ENCODE peak calls at places on chromosome 19, in five cellular contexts. One of them, this sample, is unnamed.

GRCh38 chr19:38049105-38049649 is 142.2 kb downstream of the SIPA1L3 start:
- DNase-seq in stimulated activated CD4-positive, alpha-beta T cell treated with anti-CD3 and anti-CD28 coated beads, TNF-alpha, amount 100 ng/mL, for 4 hours: peak
- DNase-seq in activated naive CD4-positive, alpha-beta T cell treated with anti-CD3 and anti-CD28 coated beads, Interleukin-2, amount 50 U/mL, for 72 hours: peak
- DNase-seq in cardiac fibroblast: peak
- DNase-seq in GOT3: no peak
- DNase-seq in this sample: no peak

GRCh38 chr19:16259385-16260159 is 61.9 kb downstream of the AP1M1 start:
- DNase-seq in stimulated activated CD4-positive, alpha-beta T cell treated with anti-CD3 and anti-CD28 coated beads, TNF-alpha, amount 100 ng/mL, for 4 hours: no peak
- DNase-seq in GOT3: no peak
- DNase-seq in cardiac fibroblast: no peak
- DNase-seq in activated naive CD4-positive, alpha-beta T cell treated with anti-CD3 and anti-CD28 coated beads, Interleukin-2, amount 50 U/mL, for 72 hours: no peak
- DNase-seq in this sample: no peak

GRCh38 chr19:14081797-14082674 is 3.5 kb downstream of the C19orf67 start:
- DNase-seq in stimulated activated CD4-positive, alpha-beta T cell treated with anti-CD3 and anti-CD28 coated beads, TNF-alpha, amount 100 ng/mL, for 4 hours: peak
- DNase-seq in GOT3: no peak
- DNase-seq in cardiac fibroblast: no peak
- DNase-seq in activated naive CD4-positive, alpha-beta T cell treated with anti-CD3 and anti-CD28 coated beads, Interleukin-2, amount 50 U/mL, for 72 hours: peak
- DNase-seq in this sample: peak

GRCh38 chr19:10611907-10612306 is 13.4 kb upstream of the SLC44A2 start:
- DNase-seq in activated naive CD4-positive, alpha-beta T cell treated with anti-CD3 and anti-CD28 coated beads, Interleukin-2, amount 50 U/mL, for 72 hours: no peak
- DNase-seq in GOT3: no peak
- DNase-seq in cardiac fibroblast: no peak
- DNase-seq in stimulated activated CD4-positive, alpha-beta T cell treated with anti-CD3 and anti-CD28 coated beads, TNF-alpha, amount 100 ng/mL, for 4 hours: no peak
- DNase-seq in this sample: no peak

GRCh38 chr19:50344661-50345318 is 15.6 kb upstream of the KCNC3 start:
- DNase-seq in cardiac fibroblast: no peak
- DNase-seq in GOT3: no peak
- DNase-seq in stimulated activated CD4-positive, alpha-beta T cell treated with anti-CD3 and anti-CD28 coated beads, TNF-alpha, amount 100 ng/mL, for 4 hours: no peak
- DNase-seq in activated naive CD4-positive, alpha-beta T cell treated with anti-CD3 and anti-CD28 coated beads, Interleukin-2, amount 50 U/mL, for 72 hours: no peak
- DNase-seq in this sample: no peak

GRCh38 chr19:33580645-33581037 is 41.1 kb upstream of the CHST8 start:
- DNase-seq in activated naive CD4-positive, alpha-beta T cell treated with anti-CD3 and anti-CD28 coated beads, Interleukin-2, amount 50 U/mL, for 72 hours: no peak
- DNase-seq in stimulated activated CD4-positive, alpha-beta T cell treated with anti-CD3 and anti-CD28 coated beads, TNF-alpha, amount 100 ng/mL, for 4 hours: no peak
- DNase-seq in GOT3: no peak
- DNase-seq in cardiac fibroblast: no peak
- DNase-seq in this sample: no peak

GRCh38 chr19:12649941-12650340 is 16.6 kb downstream of the MAN2B1 start:
- DNase-seq in stimulated activated CD4-positive, alpha-beta T cell treated with anti-CD3 and anti-CD28 coated beads, TNF-alpha, amount 100 ng/mL, for 4 hours: no peak
- DNase-seq in GOT3: no peak
- DNase-seq in cardiac fibroblast: no peak
- DNase-seq in activated naive CD4-positive, alpha-beta T cell treated with anti-CD3 and anti-CD28 coated beads, Interleukin-2, amount 50 U/mL, for 72 hours: no peak
- DNase-seq in this sample: no peak

GRCh38 chr19:40586611-40587010 is 9.9 kb downstream of the SHKBP1 start:
- DNase-seq in cardiac fibroblast: no peak
- DNase-seq in stimulated activated CD4-positive, alpha-beta T cell treated with anti-CD3 and anti-CD28 coated beads, TNF-alpha, amount 100 ng/mL, for 4 hours: no peak
- DNase-seq in activated naive CD4-positive, alpha-beta T cell treated with anti-CD3 and anti-CD28 coated beads, Interleukin-2, amount 50 U/mL, for 72 hours: no peak
- DNase-seq in GOT3: no peak
- DNase-seq in this sample: no peak

GRCh38 chr19:39199025-39199424 is 2.3 kb downstream of the NCCRP1 start:
- DNase-seq in stimulated activated CD4-positive, alpha-beta T cell treated with anti-CD3 and anti-CD28 coated beads, TNF-alpha, amount 100 ng/mL, for 4 hours: no peak
- DNase-seq in GOT3: no peak
- DNase-seq in activated naive CD4-positive, alpha-beta T cell treated with anti-CD3 and anti-CD28 coated beads, Interleukin-2, amount 50 U/mL, for 72 hours: no peak
- DNase-seq in cardiac fibroblast: peak
- DNase-seq in this sample: no peak

GRCh38 chr19:2087621-2088100 is 8.5 kb downstream of the MOB3A start:
- DNase-seq in stimulated activated CD4-positive, alpha-beta T cell treated with anti-CD3 and anti-CD28 coated beads, TNF-alpha, amount 100 ng/mL, for 4 hours: no peak
- DNase-seq in activated naive CD4-positive, alpha-beta T cell treated with anti-CD3 and anti-CD28 coated beads, Interleukin-2, amount 50 U/mL, for 72 hours: no peak
- DNase-seq in GOT3: no peak
- DNase-seq in cardiac fibroblast: no peak
- DNase-seq in this sample: no peak

GRCh38 chr19:8333771-8334457 is 9.1 kb downstream of the KANK3 start:
- DNase-seq in cardiac fibroblast: no peak
- DNase-seq in GOT3: no peak
- DNase-seq in stimulated activated CD4-positive, alpha-beta T cell treated with anti-CD3 and anti-CD28 coated beads, TNF-alpha, amount 100 ng/mL, for 4 hours: no peak
- DNase-seq in activated naive CD4-positive, alpha-beta T cell treated with anti-CD3 and anti-CD28 coated beads, Interleukin-2, amount 50 U/mL, for 72 hours: no peak
- DNase-seq in this sample: no peak

GRCh38 chr19:10521461-10522216 is 4.4 kb upstream of the S1PR5 start:
- DNase-seq in stimulated activated CD4-positive, alpha-beta T cell treated with anti-CD3 and anti-CD28 coated beads, TNF-alpha, amount 100 ng/mL, for 4 hours: no peak
- DNase-seq in GOT3: no peak
- DNase-seq in activated naive CD4-positive, alpha-beta T cell treated with anti-CD3 and anti-CD28 coated beads, Interleukin-2, amount 50 U/mL, for 72 hours: no peak
- DNase-seq in cardiac fibroblast: no peak
- DNase-seq in this sample: no peak

GRCh38 chr19:4829001-4829712 is 2.4 kb downstream of the TICAM1 start:
- DNase-seq in activated naive CD4-positive, alpha-beta T cell treated with anti-CD3 and anti-CD28 coated beads, Interleukin-2, amount 50 U/mL, for 72 hours: no peak
- DNase-seq in stimulated activated CD4-positive, alpha-beta T cell treated with anti-CD3 and anti-CD28 coated beads, TNF-alpha, amount 100 ng/mL, for 4 hours: no peak
- DNase-seq in cardiac fibroblast: no peak
- DNase-seq in GOT3: no peak
- DNase-seq in this sample: no peak

GRCh38 chr19:13646758-13647157 is 117.6 kb upstream of the MRI1 start:
- DNase-seq in GOT3: no peak
- DNase-seq in stimulated activated CD4-positive, alpha-beta T cell treated with anti-CD3 and anti-CD28 coated beads, TNF-alpha, amount 100 ng/mL, for 4 hours: no peak
- DNase-seq in activated naive CD4-positive, alpha-beta T cell treated with anti-CD3 and anti-CD28 coated beads, Interleukin-2, amount 50 U/mL, for 72 hours: no peak
- DNase-seq in cardiac fibroblast: no peak
- DNase-seq in this sample: no peak

GRCh38 chr19:30268601-30269000 is 103.6 kb upstream of the ZNF536 start:
- DNase-seq in cardiac fibroblast: no peak
- DNase-seq in stimulated activated CD4-positive, alpha-beta T cell treated with anti-CD3 and anti-CD28 coated beads, TNF-alpha, amount 100 ng/mL, for 4 hours: no peak
- DNase-seq in activated naive CD4-positive, alpha-beta T cell treated with anti-CD3 and anti-CD28 coated beads, Interleukin-2, amount 50 U/mL, for 72 hours: no peak
- DNase-seq in GOT3: no peak
- DNase-seq in this sample: no peak

GRCh38 chr19:49672131-49672919 is 4.7 kb upstream of the PRMT1 start:
- DNase-seq in stimulated activated CD4-positive, alpha-beta T cell treated with anti-CD3 and anti-CD28 coated beads, TNF-alpha, amount 100 ng/mL, for 4 hours: peak
- DNase-seq in cardiac fibroblast: peak
- DNase-seq in activated naive CD4-positive, alpha-beta T cell treated with anti-CD3 and anti-CD28 coated beads, Interleukin-2, amount 50 U/mL, for 72 hours: peak
- DNase-seq in GOT3: no peak
- DNase-seq in this sample: peak

GRCh38 chr19:42282036-42282762 is 13.1 kb downstream of the CIC start:
- DNase-seq in stimulated activated CD4-positive, alpha-beta T cell treated with anti-CD3 and anti-CD28 coated beads, TNF-alpha, amount 100 ng/mL, for 4 hours: no peak
- DNase-seq in cardiac fibroblast: peak
- DNase-seq in GOT3: no peak
- DNase-seq in activated naive CD4-positive, alpha-beta T cell treated with anti-CD3 and anti-CD28 coated beads, Interleukin-2, amount 50 U/mL, for 72 hours: no peak
- DNase-seq in this sample: no peak

GRCh38 chr19:2171349-2172145 is 7.8 kb downstream of the DOT1L start:
- DNase-seq in cardiac fibroblast: peak
- DNase-seq in stimulated activated CD4-positive, alpha-beta T cell treated with anti-CD3 and anti-CD28 coated beads, TNF-alpha, amount 100 ng/mL, for 4 hours: peak
- DNase-seq in GOT3: no peak
- DNase-seq in activated naive CD4-positive, alpha-beta T cell treated with anti-CD3 and anti-CD28 coated beads, Interleukin-2, amount 50 U/mL, for 72 hours: peak
- DNase-seq in this sample: no peak

GRCh38 chr19:49132974-49133609 is 13.7 kb downstream of the PPFIA3 start:
- DNase-seq in stimulated activated CD4-positive, alpha-beta T cell treated with anti-CD3 and anti-CD28 coated beads, TNF-alpha, amount 100 ng/mL, for 4 hours: no peak
- DNase-seq in GOT3: no peak
- DNase-seq in activated naive CD4-positive, alpha-beta T cell treated with anti-CD3 and anti-CD28 coated beads, Interleukin-2, amount 50 U/mL, for 72 hours: no peak
- DNase-seq in cardiac fibroblast: no peak
- DNase-seq in this sample: no peak

GRCh38 chr19:46766569-46767317 is 20.5 kb upstream of the STRN4 start:
- DNase-seq in stimulated activated CD4-positive, alpha-beta T cell treated with anti-CD3 and anti-CD28 coated beads, TNF-alpha, amount 100 ng/mL, for 4 hours: no peak
- DNase-seq in activated naive CD4-positive, alpha-beta T cell treated with anti-CD3 and anti-CD28 coated beads, Interleukin-2, amount 50 U/mL, for 72 hours: peak
- DNase-seq in cardiac fibroblast: peak
- DNase-seq in GOT3: no peak
- DNase-seq in this sample: no peak

GRCh38 chr19:14059093-14059480 is 2.8 kb downstream of the PALM3 start:
- DNase-seq in activated naive CD4-positive, alpha-beta T cell treated with anti-CD3 and anti-CD28 coated beads, Interleukin-2, amount 50 U/mL, for 72 hours: no peak
- DNase-seq in cardiac fibroblast: no peak
- DNase-seq in GOT3: no peak
- DNase-seq in stimulated activated CD4-positive, alpha-beta T cell treated with anti-CD3 and anti-CD28 coated beads, TNF-alpha, amount 100 ng/mL, for 4 hours: no peak
- DNase-seq in this sample: no peak

GRCh38 chr19:17205237-17206140 is 9.7 kb upstream of the USE1 start:
- DNase-seq in stimulated activated CD4-positive, alpha-beta T cell treated with anti-CD3 and anti-CD28 coated beads, TNF-alpha, amount 100 ng/mL, for 4 hours: peak
- DNase-seq in activated naive CD4-positive, alpha-beta T cell treated with anti-CD3 and anti-CD28 coated beads, Interleukin-2, amount 50 U/mL, for 72 hours: no peak
- DNase-seq in GOT3: no peak
- DNase-seq in cardiac fibroblast: peak
- DNase-seq in this sample: peak

GRCh38 chr19:44603201-44603945 is 10.0 kb upstream of the IGSF23 start:
- DNase-seq in GOT3: no peak
- DNase-seq in activated naive CD4-positive, alpha-beta T cell treated with anti-CD3 and anti-CD28 coated beads, Interleukin-2, amount 50 U/mL, for 72 hours: no peak
- DNase-seq in stimulated activated CD4-positive, alpha-beta T cell treated with anti-CD3 and anti-CD28 coated beads, TNF-alpha, amount 100 ng/mL, for 4 hours: no peak
- DNase-seq in cardiac fibroblast: peak
- DNase-seq in this sample: peak

GRCh38 chr19:14096272-14096992 is 5.9 kb upstream of the SAMD1 start:
- DNase-seq in stimulated activated CD4-positive, alpha-beta T cell treated with anti-CD3 and anti-CD28 coated beads, TNF-alpha, amount 100 ng/mL, for 4 hours: no peak
- DNase-seq in cardiac fibroblast: no peak
- DNase-seq in GOT3: no peak
- DNase-seq in activated naive CD4-positive, alpha-beta T cell treated with anti-CD3 and anti-CD28 coated beads, Interleukin-2, amount 50 U/mL, for 72 hours: no peak
- DNase-seq in this sample: no peak

GRCh38 chr19:2250765-2251576 is 1.8 kb downstream of the AMH start:
- DNase-seq in cardiac fibroblast: no peak
- DNase-seq in activated naive CD4-positive, alpha-beta T cell treated with anti-CD3 and anti-CD28 coated beads, Interleukin-2, amount 50 U/mL, for 72 hours: no peak
- DNase-seq in stimulated activated CD4-positive, alpha-beta T cell treated with anti-CD3 and anti-CD28 coated beads, TNF-alpha, amount 100 ng/mL, for 4 hours: no peak
- DNase-seq in GOT3: no peak
- DNase-seq in this sample: no peak